ENCODE peak calls at places on chromosomes 4 and X, in ten cellular contexts. A is cerebellum; N is B cell; S is NCI-H510A treated with DMSO at 0.1 percent for 48 hours; B is transverse colon; L is HT-29; M is stimulated activated CD4-positive, alpha-beta T cell treated with anti-CD3 and anti-CD28 coated beads, Interleukin-15, amount 100 ng/mL, for 1 hour; U is activated naive CD8-positive, alpha-beta T cell treated with anti-CD3 and anti-CD28 coated beads, Interleukin-2, amount 10 ng/mL, durations not matched to agents 7 days and 5 days; Q is activated CD4-positive, alpha-beta T cell treated with anti-CD3 and anti-CD28 coated beads, Interleukin-2, amount 10 ng/mL, durations not matched to agents 7 days and 5 days; W is iris pigment epithelial cell. K is an unnamed sample.

GRCh38 chr4:60605651-60606354 is 594.3 kb upstream of the ADGRL3 start:
- DNase-seq in B (no peak), M (no peak), Q (no peak), A (no peak), N (no peak), L (no peak), W (peak), S (no peak), U (no peak), K (no peak)

GRCh38 chrX:153684447-153685178 is 3.1 kb upstream of the SLC6A8 start:
- DNase-seq in M (no peak), B (no peak), L (no peak), N (no peak), S (no peak), W (no peak), A (no peak), U (peak), Q (no peak), K (no peak)

GRCh38 chr4:98572697-98573096 is 85.7 kb downstream of the TSPAN5 start:
- DNase-seq in M (no peak), A (peak), W (no peak), L (peak), N (no peak), Q (no peak), B (no peak), U (no peak), S (no peak), K (no peak)

GRCh38 chrX:153829799-153830631 is at the start of gene PDZD4:
- DNase-seq in N (no peak), A (no peak), W (no peak), B (no peak), Q (no peak), U (no peak), L (no peak), S (no peak), M (no peak), K (no peak)

GRCh38 chrX:123818243-123818642 is 41.6 kb upstream of the XIAP start:
- DNase-seq in U (no peak), N (no peak), S (no peak), Q (no peak), W (peak), A (no peak), L (no peak), B (no peak), M (no peak), K (peak)

GRCh38 chrX:104565791-104566687 is at the start of gene IL1RAPL2:
- DNase-seq in A (no peak), B (peak), N (no peak), W (peak), M (no peak), L (peak), U (no peak), S (peak), Q (peak), K (peak)

GRCh38 chr4:145735330-145735638 is 55.3 kb downstream of the C4orf51 start:
- DNase-seq in N (no peak), Q (no peak), U (no peak), B (no peak), W (peak), A (no peak), M (no peak), L (peak), S (no peak), K (peak)

GRCh38 chrX:10649286-10649685 is 28.9 kb upstream of the MID1 start:
- DNase-seq in L (no peak), U (no peak), N (no peak), A (no peak), W (peak), B (no peak), Q (no peak), M (no peak), S (no peak), K (no peak)

GRCh38 chr4:10031663-10032590 is 10.6 kb upstream of the SLC2A9 start:
- DNase-seq in S (no peak), N (no peak), A (no peak), B (no peak), Q (no peak), U (no peak), W (peak), L (no peak), M (no peak), K (no peak)

K was measured in Daoy.